ENCODE peak calls at places on chromosomes 16 and 17, in eight cellular contexts. L is breast epithelium; J is CD4-positive, alpha-beta memory T cell; R is testis; K is cardiac muscle cell; Q is mammary epithelial cell; Z is CD4-positive, CD25-positive, alpha-beta regulatory T cell; A is Caco-2. O is an unnamed sample. For H3K4me1, the result is how much of the 10 kb centered on the place peaks cover.

GRCh38 chr17:39661044-39661406 is 4.1 kb upstream of the TCAP start:
- DNase-seq in L (no peak), J (no peak), R (no peak), K (no peak), Q (no peak), Z (no peak), A (no peak), O (peak)

GRCh38 chr16:77276686-77277085 is 77.5 kb downstream of the SYCE1L start:
- DNase-seq in L (no peak), J (no peak), R (no peak), K (no peak), Q (no peak), Z (no peak), A (no peak), O (no peak)

GRCh38 chr16:27967169-27967568 is 96.3 kb downstream of the GSG1L start:
- DNase-seq in L (no peak), J (no peak), R (no peak), K (no peak), Q (no peak), Z (no peak), A (no peak), O (no peak)

GRCh38 chr17:63984206-63984605 is 11.5 kb upstream of the SCN4A start:
- DNase-seq in L (no peak), J (no peak), R (no peak), K (no peak), Q (no peak), Z (no peak), A (no peak), O (peak)

GRCh38 chr17:45019177-45019711 is 32.2 kb downstream of the DCAKD start:
- DNase-seq in L (no peak), J (no peak), R (peak), K (peak), Q (no peak), Z (peak), A (peak), O (peak)

GRCh38 chr16:1637526-1637925 is 25.4 kb downstream of the CRAMP1 start:
- DNase-seq in L (no peak), J (no peak), R (no peak), K (no peak), Q (no peak), Z (no peak), A (no peak), O (no peak)

GRCh38 chr16:81311762-81312161 is 3.0 kb upstream of the GAN start:
- DNase-seq in L (no peak), J (no peak), R (no peak), K (no peak), Q (no peak), Z (no peak), A (no peak), O (no peak)

GRCh38 chr17:80254396-80255241 is 6.0 kb upstream of the RNF213 start:
- DNase-seq in L (peak), J (peak), R (no peak), K (no peak), Q (peak), Z (peak), A (peak), O (no peak)

GRCh38 chr17:2198917-2199316 is 104.7 kb downstream of the SMG6 start:
- DNase-seq in L (no peak), J (no peak), R (no peak), K (no peak), Q (no peak), Z (no peak), A (no peak), O (no peak)

GRCh38 chr16:73743665-73744496 is 552.7 kb upstream of the PSMD7 start:
- DNase-seq in L (no peak), J (no peak), R (no peak), K (no peak), Q (no peak), Z (no peak), A (peak), O (no peak)

GRCh38 chr17:51907041-51907440 is 251.5 kb downstream of the CA10 start:
- DNase-seq in L (no peak), J (no peak), R (no peak), K (no peak), Q (no peak), Z (no peak), A (no peak), O (no peak)

GRCh38 chr17:32111141-32111771 is 31.0 kb upstream of the RHOT1 start:
- DNase-seq in L (no peak), J (peak), R (peak), K (peak), Q (no peak), Z (peak), A (peak), O (peak)

GRCh38 chr16:85165781-85166180 is 53.5 kb upstream of the CIBAR2 start:
- DNase-seq in L (no peak), J (no peak), R (no peak), K (no peak), Q (no peak), Z (no peak), A (no peak), O (peak)

GRCh38 chr17:70476368-70476767 is 307.0 kb downstream of the KCNJ2 start:
- DNase-seq in L (no peak), J (no peak), R (no peak), K (no peak), Q (no peak), Z (no peak), A (no peak), O (no peak)

GRCh38 chr17:37884516-37884915 is 39.7 kb upstream of the TBC1D3K start:
- DNase-seq in L (no peak), J (no peak), R (no peak), K (no peak), Q (no peak), Z (no peak), A (no peak), O (no peak)

GRCh38 chr16:19753815-19754643 is 36.0 kb downstream of the IQCK start:
- DNase-seq in L (no peak), J (no peak), R (no peak), K (no peak), Q (no peak), Z (no peak), A (peak), O (no peak)

GRCh38 chr17:81338301-81339179 is 43.4 kb upstream of the SLC38A10 start:
- DNase-seq in L (no peak), J (no peak), R (no peak), K (no peak), Q (no peak), Z (no peak), A (no peak), O (peak)

GRCh38 chr16:89924298-89924924 is 1.3 kb downstream of the TUBB3 start:
- DNase-seq in L (no peak), J (peak), R (no peak), K (peak), Q (peak), Z (peak), A (peak), O (no peak)
- H3K4me3 ChIP-seq in L (no peak), J (no peak), R (no peak), K (no peak), Q (peak), Z (no peak), A (peak), O (no peak)

GRCh38 chr17:17108681-17109049 is 66.4 kb downstream of the MPRIP start:
- DNase-seq in L (peak), J (no peak), R (no peak), K (no peak), Q (no peak), Z (no peak), A (no peak), O (peak)
- H3K4me1 ChIP-seq in L (under half), J (half or more), R (half or more), K (under half), Q (under half), Z (under half), A (under half), O (half or more)

GRCh38 chr17:60149691-60150582 is at the start of gene CA4:
- DNase-seq in L (no peak), J (no peak), R (no peak), K (peak), Q (no peak), Z (no peak), A (no peak), O (no peak)
- H3K4me3 ChIP-seq in L (peak), J (no peak), R (peak), K (peak), Q (peak), Z (no peak), A (peak), O (peak)

GRCh38 chr16:11742536-11743307 is at the start of gene TXNDC11:
- DNase-seq in L (peak), J (peak), R (peak), K (peak), Q (peak), Z (peak), A (peak), O (peak)
- H3K4me1 ChIP-seq in L (under half), J (half or more), R (under half), K (under half), Q (under half), Z (under half), A (under half), O (under half)

DNA sequence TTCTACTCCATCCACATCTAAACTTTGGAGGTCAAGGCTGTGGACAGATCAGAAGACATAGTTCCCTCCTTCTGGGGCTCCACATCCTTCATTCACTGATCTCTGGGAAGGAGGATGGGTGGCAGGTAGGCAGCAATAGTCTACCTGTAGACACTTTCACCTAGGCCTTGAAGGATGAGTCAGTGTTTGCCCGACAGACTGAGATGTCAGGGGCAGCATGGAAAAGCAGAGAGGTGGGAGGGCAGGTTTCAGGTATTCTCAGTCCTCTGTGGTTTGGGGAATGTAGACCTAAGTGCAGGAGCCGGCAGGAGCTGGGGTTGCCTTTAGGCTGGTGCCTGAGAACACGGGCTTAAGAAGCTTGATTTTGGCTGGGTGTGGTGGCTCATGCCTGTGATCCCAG is 171.9 kb upstream of the ZNF267 start:
- DNase-seq in L (no peak), J (no peak), R (no peak), K (no peak), Q (peak), Z (no peak), A (no peak), O (no peak)
- H3K4me3 ChIP-seq in L (no peak), J (peak), R (no peak), K (no peak), Q (peak), Z (peak), A (peak), O (no peak)

GRCh38 chr17:1099242-1099641 is 80.5 kb downstream of the ABR start:
- DNase-seq in L (no peak), J (peak), R (no peak), K (no peak), Q (no peak), Z (no peak), A (no peak), O (no peak)
- H3K4me1 ChIP-seq in L (under half), J (under half), R (under half), K (under half), Q (under half), Z (under half), A (under half), O (under half)

DNA sequence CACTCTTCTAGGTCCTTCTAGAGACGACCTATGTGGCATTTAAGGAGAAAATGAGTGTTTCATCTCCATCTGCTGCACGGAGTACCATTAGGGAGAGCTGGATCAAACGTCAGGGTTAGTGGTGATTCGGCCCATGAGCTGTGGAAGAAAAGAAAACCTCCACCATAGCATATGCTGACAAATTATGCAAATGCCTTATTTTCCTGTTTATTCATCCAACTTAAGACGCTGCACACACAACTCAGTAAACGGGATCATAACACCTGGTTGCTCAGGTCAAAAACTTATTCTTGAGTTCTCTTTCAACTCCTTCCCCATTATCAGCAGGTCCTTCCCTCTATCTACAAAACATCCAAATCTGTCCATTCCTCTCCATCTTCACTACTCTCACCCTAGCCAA is 1.3 kb upstream of the MOSMO start:
- DNase-seq in L (no peak), J (no peak), R (no peak), K (no peak), Q (no peak), Z (no peak), A (no peak), O (no peak)
- H3K4me3 ChIP-seq in L (no peak), J (peak), R (no peak), K (peak), Q (peak), Z (peak), A (peak), O (no peak)

O was measured in right cardiac atrium.